ENCODE peak calls at places on chromosomes 7 and 10, in four cellular contexts. P, S, C and N are unnamed samples.

GRCh38 chr10:61869772-61870520 is 31.6 kb upstream of the ARID5B start:
- DNase-seq in P (no peak), S (no peak), C (no peak), N (no peak)

GRCh38 chr10:34437897-34438296 is 377.2 kb downstream of the PARD3 start:
- DNase-seq in C (no peak), S (no peak), P (no peak), N (no peak)

GRCh38 chr7:13628231-13629001 is 361.1 kb downstream of the ETV1 start:
- DNase-seq in C (no peak), S (no peak), P (no peak), N (no peak)

GRCh38 chr7:97090761-97091353 is 26.6 kb upstream of the SDHAF3 start:
- DNase-seq in P (no peak), S (no peak), C (no peak), N (no peak)

GRCh38 chr10:44194435-44194834 is 190.5 kb downstream of the CXCL12 start:
- DNase-seq in C (no peak), S (no peak), P (no peak), N (no peak)

GRCh38 chr7:8152489-8153192 is 109.3 kb downstream of the ICA1 start:
- DNase-seq in S (no peak), C (no peak), P (no peak), N (no peak)

GRCh38 chr10:20624642-20625041 is 272.5 kb downstream of the NEBL start:
- DNase-seq in S (no peak), P (no peak), C (no peak), N (no peak)

GRCh38 chr7:100887186-100887954 is 2.1 kb downstream of the UFSP1 start:
- DNase-seq in S (no peak), C (peak), P (peak), N (no peak)

GRCh38 chr7:141674702-141675101 is 27.3 kb downstream of the DENND11 start:
- DNase-seq in S (peak), P (peak), C (no peak), N (no peak)

GRCh38 chr10:106577266-106577665 is 587.2 kb downstream of the SORCS1 start:
- DNase-seq in S (peak), C (no peak), P (no peak), N (no peak)

GRCh38 chr10:25169740-25170139 is 5.1 kb upstream of the GPR158 start:
- DNase-seq in C (no peak), P (no peak), S (no peak), N (no peak)

DNA sequence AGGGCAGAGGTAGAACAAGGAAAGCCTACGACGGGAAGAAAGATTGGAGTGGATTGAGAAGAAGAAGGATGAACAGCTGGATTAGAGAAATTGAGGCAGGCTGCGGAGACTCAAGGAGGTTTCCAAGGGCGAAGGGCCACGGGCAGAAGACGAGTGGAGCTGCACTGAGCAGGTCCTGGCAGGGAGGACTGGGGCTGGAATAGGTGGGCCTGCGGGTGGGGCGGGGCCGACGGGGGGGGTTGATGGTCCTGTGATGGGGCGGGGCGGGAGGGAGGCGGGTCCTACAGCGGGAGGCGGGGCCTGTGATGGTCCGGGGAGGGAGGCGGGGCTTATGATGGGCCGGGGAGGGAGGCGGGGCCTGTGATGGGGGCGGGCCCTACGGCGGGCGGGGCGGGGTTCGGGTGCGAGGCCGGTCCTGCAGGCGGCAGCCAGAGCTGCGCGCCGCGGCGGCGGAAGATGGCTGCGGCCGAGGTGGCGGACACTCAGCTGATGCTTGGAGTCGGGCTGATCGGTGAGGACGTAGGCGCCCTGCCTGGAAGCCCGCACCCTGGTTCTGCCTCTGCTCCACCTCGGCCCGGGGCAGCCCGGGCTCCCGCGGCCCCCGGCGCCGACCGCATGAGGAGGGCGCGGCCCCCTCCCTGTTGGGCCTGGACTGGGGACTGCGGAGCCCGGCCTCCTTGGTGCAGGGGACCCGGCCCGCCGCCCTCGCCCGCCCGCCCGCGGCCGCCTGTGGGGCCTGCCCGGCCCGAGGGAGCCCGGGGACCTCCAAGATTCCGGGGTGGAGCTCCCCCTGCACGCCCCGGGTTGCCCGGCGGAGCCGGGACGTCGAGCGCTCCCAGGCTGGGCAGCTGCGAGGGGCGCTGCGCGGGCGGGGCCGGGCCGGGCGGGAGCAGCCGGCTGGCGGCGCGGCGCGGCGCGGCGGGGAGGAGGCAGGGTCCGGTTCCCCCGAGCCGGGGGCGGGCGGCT is at the start of gene DENND10:
- DNase-seq in P (peak), C (no peak), S (peak), N (no peak)
- TF ChIP-seq FOXK2 in P (no peak), C (no peak), S (no peak), N (no peak)

DNA sequence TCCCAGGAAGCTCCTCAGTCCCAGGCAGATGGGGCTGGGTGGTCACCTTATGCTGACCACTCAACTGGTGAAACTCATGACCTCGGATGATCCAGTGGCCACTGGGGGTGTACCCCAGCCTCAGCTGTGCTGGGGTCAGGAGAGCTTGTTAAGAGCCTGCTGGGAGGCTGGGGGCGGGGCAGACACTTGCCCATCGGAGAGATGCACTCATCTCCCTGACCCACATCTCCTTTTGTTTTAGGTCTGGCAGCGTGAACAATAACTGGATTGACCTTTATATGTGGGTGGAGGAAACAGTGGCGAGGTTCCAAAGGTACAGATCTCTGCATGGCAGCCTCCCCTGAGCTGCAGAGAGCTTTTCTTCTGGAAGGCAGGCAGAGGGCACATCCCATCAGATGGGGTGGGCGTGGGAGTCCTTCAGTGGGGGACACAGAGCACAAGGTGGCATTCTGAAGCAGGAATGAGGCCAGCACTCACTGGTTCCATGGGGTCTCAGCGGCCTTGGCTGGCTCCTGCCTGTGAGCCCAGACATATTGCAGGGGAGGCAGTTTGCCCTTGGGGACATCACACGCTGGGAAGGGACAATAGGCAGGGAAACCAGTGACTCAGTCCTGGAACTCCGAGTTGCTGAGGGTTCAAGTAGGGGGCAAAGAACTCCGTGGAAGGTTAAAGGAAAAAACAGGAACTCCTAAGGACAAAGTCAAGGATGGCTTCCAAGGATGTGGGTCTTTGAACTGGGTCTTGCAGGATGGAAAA is 5.2 kb downstream of the ANTXRL start:
- DNase-seq in C (no peak), S (no peak), P (peak), N (no peak)
- TF ChIP-seq FOXK2 in C (no peak), S (no peak), P (no peak), N (no peak)

GRCh38 chr7:157690833-157691382 is 354.1 kb downstream of the DNAJB6 start:
- DNase-seq in S (peak), C (no peak), P (no peak), N (peak)
- TF ChIP-seq FOXK2 in S (no peak), C (no peak), P (no peak), N (no peak)

GRCh38 chr10:18607979-18608378 is 43.4 kb downstream of the NSUN6 start:
- DNase-seq in C (no peak), P (no peak), S (no peak), N (no peak)

GRCh38 chr10:18607503-18607902 is 43.9 kb downstream of the NSUN6 start:
- DNase-seq in P (peak), C (no peak), S (peak), N (peak)

GRCh38 chr10:18611168-18611567 is 40.2 kb downstream of the NSUN6 start:
- DNase-seq in P (no peak), S (no peak), C (no peak), N (no peak)

GRCh38 chr10:18608581-18608980 is 42.8 kb downstream of the NSUN6 start:
- DNase-seq in P (no peak), S (no peak), C (no peak), N (no peak)

DNA sequence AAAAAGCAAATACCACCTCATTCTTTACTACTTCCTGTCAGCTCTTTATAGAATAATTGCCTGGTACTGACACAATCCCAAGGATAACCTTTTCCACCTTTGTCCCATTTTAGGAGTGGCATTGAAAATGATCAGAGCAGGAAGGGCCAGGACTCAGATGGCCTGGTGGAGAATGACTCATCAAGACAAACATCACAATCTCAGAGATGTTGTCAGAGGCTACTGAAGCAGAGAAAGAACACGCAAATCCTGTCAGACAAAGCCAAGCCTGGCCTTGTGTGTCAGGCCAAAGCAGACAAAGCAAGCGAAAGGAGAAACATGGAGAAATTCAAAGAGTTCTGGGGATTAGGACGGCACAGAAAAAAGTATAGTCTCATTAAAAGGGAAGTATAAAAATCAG is 40.9 kb downstream of the NSUN6 start:
- DNase-seq in C (no peak), P (peak), S (no peak), N (peak)
- TF ChIP-seq FOXK2 in C (no peak), P (no peak), S (no peak), N (no peak)

GRCh38 chr10:1119501-1119900 is 63.3 kb downstream of the WDR37 start:
- DNase-seq in C (no peak), P (no peak), S (no peak), N (no peak)

GRCh38 chr10:1120761-1121160 is 64.6 kb downstream of the WDR37 start:
- DNase-seq in S (no peak), C (no peak), P (no peak), N (no peak)

GRCh38 chr10:1119027-1119426 is 62.8 kb downstream of the WDR37 start:
- DNase-seq in P (no peak), C (no peak), S (no peak), N (peak)

GRCh38 chr10:1121311-1121970 is 65.3 kb downstream of the WDR37 start:
- DNase-seq in P (no peak), S (no peak), C (no peak), N (no peak)

GRCh38 chr10:1120146-1120695 is 64.0 kb downstream of the WDR37 start:
- DNase-seq in P (no peak), S (no peak), C (no peak), N (no peak)
- TF ChIP-seq FOXK2 in P (no peak), S (no peak), C (no peak), N (no peak)

GRCh38 chr7:137475966-137476365 is 132.4 kb upstream of the PTN start:
- DNase-seq in P (no peak), C (no peak), S (no peak), N (no peak)

GRCh38 chr7:137480401-137480800 is 136.9 kb upstream of the PTN start:
- DNase-seq in S (no peak), C (no peak), P (no peak), N (no peak)

GRCh38 chr7:137474627-137475026 is 131.1 kb upstream of the PTN start:
- DNase-seq in S (no peak), C (no peak), P (no peak), N (no peak)

GRCh38 chr7:137480824-137481365 is 137.4 kb upstream of the PTN start:
- DNase-seq in S (no peak), P (no peak), C (no peak), N (no peak)

DNA sequence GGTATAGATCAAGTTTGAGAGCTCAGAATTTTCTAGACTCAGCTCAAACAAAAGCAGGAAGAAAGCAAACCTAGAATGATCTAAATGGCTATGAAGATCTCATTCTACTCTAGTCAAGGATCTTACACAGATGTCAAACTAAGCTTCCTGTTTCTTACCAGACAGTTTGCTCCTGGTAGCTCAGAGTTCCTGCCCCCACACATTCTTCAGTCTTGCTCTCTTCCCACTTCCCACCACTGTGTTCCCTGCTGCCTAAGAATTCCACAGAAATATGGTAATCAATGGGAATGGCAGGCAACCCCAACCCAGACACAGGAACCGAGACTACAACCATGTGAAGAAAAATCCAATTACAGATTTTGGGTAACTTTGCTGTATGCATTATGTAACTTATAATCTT is 133.4 kb upstream of the PTN start:
- DNase-seq in S (no peak), C (no peak), P (no peak), N (no peak)
- TF ChIP-seq FOXK2 in S (no peak), C (no peak), P (no peak), N (no peak)

GRCh38 chr10:37379991-37380390 is 254.6 kb downstream of the ANKRD30A start:
- DNase-seq in P (no peak), C (no peak), S (no peak), N (no peak)
- TF ChIP-seq FOXK2 in P (no peak), C (no peak), S (no peak), N (no peak)